ENCODE peak calls at places on chromosomes 13 and 19, in ten cellular contexts. B, Q, W, Y, Z, G, D, J, O and V are unnamed samples.

GRCh38 chr19:46218160-46218559 is 11.4 kb upstream of the IGFL1 start:
- DNase-seq in B (no peak), Q (peak; percentile 39), W (no peak), Y (peak; percentile 24), Z (no peak), G (no peak), D (peak; percentile 36), J (no peak), O (peak; percentile 28), V (no peak)

GRCh38 chr19:16449330-16449961 is 22.3 kb downstream of the EPS15L1 start:
- DNase-seq in B (no peak), Q (peak; percentile 34), W (no peak), Y (no peak), Z (no peak), G (peak; percentile 26), D (peak; percentile 23), J (no peak), O (peak; percentile 29), V (no peak)

GRCh38 chr19:6590458-6591319 is at the start of gene CD70:
- DNase-seq in B (peak; percentile 66), Q (peak; percentile 45), W (no peak), Y (no peak), Z (no peak), G (peak; percentile 65), D (peak; percentile 38), J (no peak), O (no peak), V (no peak)

GRCh38 chr13:23741879-23742510 is 147.2 kb downstream of the MIPEP start:
- DNase-seq in B (no peak), Q (no peak), W (no peak), Y (no peak), Z (no peak), G (no peak), D (peak; percentile 30), J (no peak), O (no peak), V (no peak)

GRCh38 chr13:23552661-23553060 is 17.6 kb upstream of the TNFRSF19 start:
- DNase-seq in B (no peak), Q (no peak), W (no peak), Y (no peak), Z (no peak), G (no peak), D (no peak), J (no peak), O (no peak), V (no peak)

GRCh38 chr19:5489511-5489910 is 34.3 kb downstream of the ZNRF4 start:
- DNase-seq in B (no peak), Q (no peak), W (no peak), Y (no peak), Z (no peak), G (peak; percentile 77), D (peak; percentile 22), J (no peak), O (no peak), V (no peak)

GRCh38 chr19:31905980-31906948 is 439.1 kb upstream of the ZNF507 start:
- DNase-seq in B (no peak), Q (no peak), W (peak; percentile 52), Y (no peak), Z (no peak), G (no peak), D (peak; percentile 0), J (no peak), O (peak; percentile 47), V (peak; percentile 21)

GRCh38 chr13:107493271-107493670 is 722.1 kb downstream of the LIG4 start:
- DNase-seq in B (no peak), Q (no peak), W (no peak), Y (no peak), Z (no peak), G (no peak), D (no peak), J (no peak), O (no peak), V (no peak)

GRCh38 chr13:28440774-28441532 is 54.0 kb downstream of the FLT1 start:
- DNase-seq in B (no peak), Q (no peak), W (no peak), Y (no peak), Z (no peak), G (no peak), D (no peak), J (no peak), O (no peak), V (no peak)

GRCh38 chr13:28441533-28441928 is 53.4 kb downstream of the FLT1 start:
- DNase-seq in B (no peak), Q (no peak), W (no peak), Y (no peak), Z (no peak), G (no peak), D (no peak), J (no peak), O (no peak), V (no peak)

GRCh38 chr13:28438598-28439334 is 56.2 kb downstream of the FLT1 start:
- DNase-seq in B (no peak), Q (no peak), W (no peak), Y (no peak), Z (no peak), G (no peak), D (no peak), J (no peak), O (no peak), V (no peak)

GRCh38 chr13:28434934-28435333 is 60.0 kb downstream of the FLT1 start:
- DNase-seq in B (no peak), Q (no peak), W (no peak), Y (no peak), Z (no peak), G (no peak), D (peak; percentile 53), J (no peak), O (peak; percentile 47), V (no peak)

DNA sequence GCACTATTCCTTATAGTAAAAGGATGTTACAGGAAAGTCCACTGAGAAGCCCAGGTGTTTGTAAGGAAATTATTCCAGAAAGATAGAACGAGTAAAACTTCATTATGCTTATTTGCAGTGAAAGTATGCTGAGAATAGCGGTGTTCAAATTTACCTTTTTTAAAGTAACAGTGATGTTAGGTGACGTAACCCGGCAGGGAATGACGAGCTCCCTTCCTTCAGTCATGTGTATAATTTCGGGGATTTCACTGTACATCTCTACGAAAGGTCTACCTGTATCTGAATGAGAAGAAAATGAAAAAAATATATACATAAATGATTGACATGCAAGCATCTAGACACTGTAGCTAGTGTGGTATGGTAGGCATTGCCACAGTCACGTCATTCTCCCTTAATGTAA is 56.9 kb downstream of the FLT1 start:
- DNase-seq in B (no peak), Q (no peak), W (no peak), Y (no peak), Z (no peak), G (no peak), D (no peak), J (no peak), O (no peak), V (no peak)
- H3K27ac ChIP-seq in B (no peak overlapping the region), Q (no peak overlapping the region), W (no peak overlapping the region), Y (no peak overlapping the region), Z (no peak overlapping the region), G (no peak overlapping the region), D (no peak overlapping the region), J (no peak overlapping the region), O (no peak overlapping the region), V (no peak overlapping the region)

DNA sequence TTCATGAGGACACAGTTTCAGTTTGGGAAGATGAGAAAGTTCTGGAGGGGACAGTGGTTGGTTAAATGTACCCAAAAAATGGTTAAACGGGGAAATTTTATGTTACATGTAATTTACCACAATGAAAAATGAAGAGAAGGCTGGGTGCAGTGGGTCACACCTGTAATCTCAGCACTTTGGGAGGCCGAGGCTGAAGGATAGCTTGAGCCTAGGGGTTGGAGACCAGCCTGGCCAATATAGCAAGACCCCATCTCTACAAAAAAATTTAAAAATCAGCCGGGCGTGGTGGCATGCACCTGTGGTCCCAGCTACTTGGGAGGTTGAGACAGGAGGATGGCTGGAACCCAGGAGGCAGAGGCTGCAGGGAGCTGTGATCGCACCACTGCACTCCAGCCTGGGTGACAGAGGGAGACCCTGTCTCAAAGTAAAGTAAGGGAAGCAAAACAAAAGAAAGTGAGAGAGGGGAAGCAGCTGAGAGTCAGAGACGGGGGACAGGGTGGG is 17.2 kb downstream of the GNG7 start:
- DNase-seq in B (no peak), Q (no peak), W (no peak), Y (no peak), Z (no peak), G (no peak), D (no peak), J (no peak), O (no peak), V (no peak)
- H3K4me3 ChIP-seq in B (no peak overlapping the region), Q (no peak overlapping the region), W (no peak overlapping the region), Y (no peak overlapping the region), Z (no peak overlapping the region), G (no peak overlapping the region), D (no peak overlapping the region), J (no peak overlapping the region), O (no peak overlapping the region), V (no peak overlapping the region)

GRCh38 chr13:40271511-40271910 is 394.9 kb downstream of the FOXO1 start:
- DNase-seq in B (peak; percentile 59), Q (no peak), W (peak; percentile 31), Y (no peak), Z (peak; percentile 43), G (no peak), D (no peak), J (peak; percentile 74), O (no peak), V (no peak)

GRCh38 chr13:40275155-40275554 is 391.3 kb downstream of the FOXO1 start:
- DNase-seq in B (no peak), Q (no peak), W (no peak), Y (no peak), Z (no peak), G (no peak), D (no peak), J (no peak), O (no peak), V (no peak)

GRCh38 chr13:40273173-40274000 is 393.1 kb downstream of the FOXO1 start:
- DNase-seq in B (no peak), Q (no peak), W (no peak), Y (no peak), Z (no peak), G (no peak), D (no peak), J (no peak), O (no peak), V (no peak)

GRCh38 chr13:40272776-40273139 is 393.7 kb downstream of the FOXO1 start:
- DNase-seq in B (no peak), Q (peak; percentile 90), W (no peak), Y (no peak), Z (no peak), G (no peak), D (peak; percentile 56), J (no peak), O (no peak), V (no peak)

DNA sequence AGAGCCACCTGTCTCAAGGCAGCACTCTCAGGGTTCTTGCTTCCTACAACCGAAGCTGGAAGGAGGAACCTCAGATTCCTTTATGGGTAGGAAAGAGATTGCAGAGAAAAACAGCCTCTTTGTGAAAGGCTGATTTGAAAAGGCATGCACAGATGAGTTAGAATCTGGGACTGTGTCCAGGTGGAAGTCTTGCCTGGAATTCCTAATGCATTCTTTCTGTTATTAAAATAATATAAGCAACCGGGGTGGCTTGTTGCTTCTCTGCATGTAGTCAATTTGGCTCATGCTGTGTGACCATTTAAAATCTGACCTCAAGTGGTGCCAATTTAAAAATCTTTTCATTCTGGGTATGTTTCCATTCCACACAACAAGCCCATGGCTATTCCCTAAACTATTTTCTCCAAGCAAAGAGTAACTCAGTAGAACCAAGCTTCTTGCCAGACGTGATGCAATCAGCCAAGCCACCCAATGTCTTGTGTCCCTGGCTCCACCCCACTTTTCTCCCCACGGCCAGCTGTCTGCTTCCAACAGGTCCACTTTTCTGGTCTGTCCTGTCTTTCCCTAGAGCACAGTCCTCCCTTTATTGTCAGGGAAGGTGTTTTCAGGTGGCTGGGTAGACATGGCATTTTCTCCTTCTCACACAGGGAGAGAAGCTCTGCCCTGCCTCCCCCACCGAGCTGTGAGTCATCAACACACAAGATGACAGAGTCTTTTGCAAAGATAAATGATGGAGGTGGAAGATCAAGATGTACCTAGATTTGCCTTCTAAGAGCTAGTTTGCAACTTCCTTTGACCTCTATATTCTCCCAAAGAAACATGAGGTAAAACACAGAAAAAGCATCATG is 394.3 kb downstream of the FOXO1 start:
- DNase-seq in B (peak; percentile 72), Q (peak; percentile 93), W (peak; percentile 91), Y (peak; percentile 31), Z (peak; percentile 91), G (peak; percentile 69), D (peak; percentile 82), J (peak; percentile 94), O (peak; percentile 13), V (peak; percentile 62)
- H3K27ac ChIP-seq in B (peak overlapping the region; percentile 29), Q (no peak overlapping the region), W (peak overlapping the region; percentile 80), Y (no peak overlapping the region), Z (peak overlapping the region; percentile 82), G (peak overlapping the region; percentile 90), D (peak overlapping the region; percentile 42), J (peak overlapping the region; percentile 90), O (peak overlapping the region; percentile 91), V (peak overlapping the region; percentile 44)

GRCh38 chr13:58883405-58883804 is 1251.9 kb downstream of the PCDH17 start:
- DNase-seq in B (no peak), Q (no peak), W (no peak), Y (no peak), Z (no peak), G (no peak), D (no peak), J (no peak), O (no peak), V (no peak)

GRCh38 chr13:58889474-58889873 is 1257.9 kb downstream of the PCDH17 start:
- DNase-seq in B (no peak), Q (no peak), W (no peak), Y (no peak), Z (no peak), G (no peak), D (no peak), J (no peak), O (no peak), V (no peak)

GRCh38 chr13:58882556-58882955 is 1251.0 kb downstream of the PCDH17 start:
- DNase-seq in B (no peak), Q (no peak), W (no peak), Y (no peak), Z (no peak), G (no peak), D (no peak), J (no peak), O (no peak), V (no peak)

GRCh38 chr13:58884353-58884752 is 1252.8 kb downstream of the PCDH17 start:
- DNase-seq in B (no peak), Q (no peak), W (no peak), Y (no peak), Z (no peak), G (no peak), D (no peak), J (no peak), O (no peak), V (no peak)

GRCh38 chr13:58884810-58885209 is 1253.3 kb downstream of the PCDH17 start:
- DNase-seq in B (no peak), Q (no peak), W (no peak), Y (no peak), Z (no peak), G (no peak), D (no peak), J (no peak), O (peak; percentile 3), V (no peak)
- H3K4me3 ChIP-seq in B (no peak overlapping the region), Q (no peak overlapping the region), W (no peak overlapping the region), Y (no peak overlapping the region), Z (no peak overlapping the region), G (no peak overlapping the region), D (no peak overlapping the region), J (no peak overlapping the region), O (no peak overlapping the region), V (no peak overlapping the region)